ENCODE peak calls at places on chromosomes 5 and 9, in nine cellular contexts. A, I, V, D, P, X, B, S and H are unnamed samples.

GRCh38 chr5:53263151-53263550 is 153.6 kb upstream of the MOCS2 start:
- DNase-seq in X (no peak), I (no peak), A (no peak), P (no peak), S (no peak), V (no peak), B (no peak), D (no peak), H (no peak)

GRCh38 chr5:132369471-132370240 is at the start of gene SLC22A5:
- DNase-seq in A (no peak), I (no peak), S (no peak), V (peak; percentile 88), P (no peak), B (peak; percentile 91), D (peak; percentile 83), X (peak; percentile 64), H (peak; percentile 65)

GRCh38 chr9:3018691-3019230 is 174.9 kb upstream of the PUM3 start:
- DNase-seq in X (no peak), A (no peak), D (no peak), S (no peak), P (no peak), I (no peak), B (no peak), V (no peak), H (no peak)

GRCh38 chr5:56523779-56524178 is 290.6 kb upstream of the ANKRD55 start:
- DNase-seq in S (no peak), I (no peak), X (no peak), B (no peak), V (no peak), P (peak; percentile 48), A (no peak), D (no peak), H (no peak)

GRCh38 chr5:73031839-73032238 is 76.0 kb downstream of the FCHO2 start:
- DNase-seq in X (peak; percentile 29), D (no peak), S (no peak), V (no peak), A (peak; percentile 89), I (peak; percentile 45), P (peak; percentile 35), B (no peak), H (no peak)

GRCh38 chr5:178525906-178526732 is 64.1 kb downstream of the COL23A1 start:
- DNase-seq in D (no peak), S (no peak), P (no peak), V (no peak), A (no peak), X (no peak), B (no peak), I (no peak), H (no peak)

GRCh38 chr9:134243778-134244467 is 79.6 kb upstream of the RNU6ATAC start:
- DNase-seq in S (no peak), X (no peak), D (peak; percentile 58), I (no peak), V (peak; percentile 74), A (no peak), B (peak; percentile 47), P (no peak), H (no peak)

GRCh38 chr5:77356740-77357139 is 135.4 kb downstream of the WDR41 start:
- DNase-seq in A (peak; percentile 13), V (no peak), X (no peak), B (no peak), P (peak; percentile 70), S (no peak), I (peak; percentile 25), D (no peak), H (no peak)

GRCh38 chr5:124675921-124676846 is 70.3 kb downstream of the ZNF608 start:
- DNase-seq in S (no peak), B (no peak), V (no peak), X (no peak), I (no peak), D (no peak), A (no peak), P (no peak), H (no peak)

GRCh38 chr9:95912773-95913172 is 37.3 kb downstream of the ERCC6L2 start:
- DNase-seq in D (no peak), S (no peak), P (no peak), B (no peak), V (no peak), A (no peak), I (no peak), X (no peak), H (no peak)

GRCh38 chr9:87375397-87376073 is 122.1 kb upstream of the DAPK1 start:
- DNase-seq in D (no peak), P (no peak), B (no peak), V (no peak), I (peak; percentile 29), X (no peak), A (no peak), S (no peak), H (no peak)

GRCh38 chr9:22454021-22454420 is 7.4 kb downstream of the DMRTA1 start:
- DNase-seq in I (no peak), V (no peak), A (no peak), S (no peak), P (no peak), X (no peak), D (no peak), B (no peak), H (no peak)

GRCh38 chr5:67974054-67974453 is 241.5 kb upstream of the PIK3R1 start:
- DNase-seq in B (no peak), X (no peak), V (no peak), D (no peak), A (no peak), S (no peak), P (no peak), I (no peak), H (no peak)

GRCh38 chr5:125394661-125395280 is 648.3 kb upstream of the ZNF608 start:
- DNase-seq in S (no peak), V (no peak), D (no peak), P (no peak), X (no peak), B (no peak), A (no peak), I (no peak), H (no peak)

GRCh38 chr9:111833941-111834340 is 39.2 kb upstream of the SHOC1 start:
- DNase-seq in S (no peak), P (no peak), B (no peak), V (no peak), A (no peak), X (no peak), D (no peak), I (no peak), H (no peak)

GRCh38 chr5:53253421-53253871 is 143.9 kb upstream of the MOCS2 start:
- DNase-seq in D (no peak), A (peak; percentile 66), S (no peak), P (peak; percentile 40), X (no peak), B (no peak), I (peak; percentile 76), V (no peak), H (no peak)

GRCh38 chr5:166726406-166726805 is 1565.0 kb upstream of the WWC1 start:
- DNase-seq in A (no peak), S (no peak), P (no peak), V (no peak), X (no peak), B (no peak), I (no peak), D (no peak), H (no peak)

GRCh38 chr9:68678430-68678829 is 26.6 kb upstream of the PIP5K1B start:
- DNase-seq in A (no peak), D (no peak), S (no peak), I (no peak), V (no peak), X (no peak), P (no peak), B (no peak), H (no peak)

GRCh38 chr5:121628783-121629182 is 222.9 kb upstream of the FTMT start:
- DNase-seq in S (no peak), D (no peak), V (no peak), I (no peak), P (no peak), X (no peak), B (no peak), A (no peak), H (no peak)

GRCh38 chr5:149380466-149381121 is 1.5 kb upstream of the IL17B start:
- DNase-seq in A (no peak), S (peak; percentile 95), B (peak; percentile 95), X (peak; percentile 57), V (no peak), P (no peak), D (no peak), I (no peak), H (no peak)

GRCh38 chr5:2165203-2165602 is 282.5 kb upstream of the IRX4 start:
- DNase-seq in B (no peak), X (no peak), P (no peak), A (no peak), V (no peak), S (no peak), D (no peak), I (no peak), H (no peak)

GRCh38 chr5:82073179-82073578 is 101.4 kb downstream of the ATG10 start:
- DNase-seq in P (no peak), A (peak; percentile 15), D (no peak), X (no peak), V (no peak), S (no peak), B (no peak), I (no peak), H (no peak)

GRCh38 chr5:110594866-110595265 is 131.6 kb downstream of the TMEM232 start:
- DNase-seq in I (no peak), D (peak; percentile 30), X (no peak), V (no peak), P (no peak), B (no peak), S (no peak), A (no peak), H (no peak)

GRCh38 chr9:98450486-98450885 is 195.0 kb upstream of the TBC1D2 start:
- DNase-seq in X (no peak), S (peak; percentile 22), A (peak; percentile 21), I (peak; percentile 13), V (no peak), B (no peak), P (peak; percentile 26), D (no peak), H (no peak)
- H3K4me3 ChIP-seq in X (no peak overlapping the region), S (no peak overlapping the region), A (no peak overlapping the region), I (no peak overlapping the region), V (no peak overlapping the region), B (no peak overlapping the region), P (no peak overlapping the region), D (no peak overlapping the region), H (no peak overlapping the region)

GRCh38 chr5:169300468-169301385 is at the start of gene SLIT3:
- DNase-seq in X (peak; percentile 84), D (peak; percentile 84), I (peak; percentile 52), V (no peak), B (peak; percentile 92), A (peak; percentile 85), P (peak; percentile 33), S (peak; percentile 94), H (no peak)
- H3K4me3 ChIP-seq in X (peak within 1 kb of the TSS; percentile 66), D (peak within 1 kb of the TSS; percentile 61), I (peak within 1 kb of the TSS; percentile 77), V (peak within 1 kb of the TSS; percentile 55), B (peak within 1 kb of the TSS; percentile 42), A (peak within 1 kb of the TSS; percentile 72), P (peak within 1 kb of the TSS; percentile 58), S (peak within 1 kb of the TSS; percentile 84), H (no peak within 1 kb of the TSS)

GRCh38 chr9:129885018-129885669 is 49.9 kb downstream of the USP20 start:
- DNase-seq in X (no peak), P (no peak), D (no peak), V (peak; percentile 74), B (peak; percentile 86), S (no peak), I (no peak), A (no peak), H (peak; percentile 36)
- H3K4me3 ChIP-seq in X (peak overlapping the region; percentile 29), P (no peak overlapping the region), D (peak overlapping the region; percentile 56), V (peak overlapping the region; percentile 55), B (peak overlapping the region; percentile 68), S (peak overlapping the region; percentile 62), I (peak overlapping the region; percentile 1), A (no peak overlapping the region), H (peak overlapping the region; percentile 58)

GRCh38 chr9:76897804-76898525 is 7.9 kb downstream of the PRUNE2 start:
- DNase-seq in S (no peak), B (no peak), I (no peak), X (no peak), V (no peak), D (no peak), A (no peak), P (no peak), H (no peak)
- H3K4me3 ChIP-seq in S (no peak overlapping the region), B (no peak overlapping the region), I (no peak overlapping the region), X (no peak overlapping the region), V (no peak overlapping the region), D (no peak overlapping the region), A (no peak overlapping the region), P (no peak overlapping the region), H (no peak overlapping the region)